ENCODE peak calls at places on chromosomes 4 and X, in six cellular contexts. One of them, this sample, is unnamed.

GRCh38 chr4:3646280-3646679 is 114.1 kb upstream of the LRPAP1 start:
- DNase-seq in psoas muscle: no peak
- DNase-seq in activated CD4-positive, alpha-beta T cell treated with anti-CD3 and anti-CD28 coated beads for 1 hour: no peak
- DNase-seq in Calu3: no peak
- DNase-seq in HT1080: no peak
- DNase-seq in NCI-H345: no peak
- DNase-seq in this sample: no peak

GRCh38 chr4:127240721-127241120 is 392.0 kb upstream of the INTU start:
- DNase-seq in psoas muscle: no peak
- DNase-seq in activated CD4-positive, alpha-beta T cell treated with anti-CD3 and anti-CD28 coated beads for 1 hour: no peak
- DNase-seq in Calu3: no peak
- DNase-seq in HT1080: no peak
- DNase-seq in NCI-H345: no peak
- DNase-seq in this sample: no peak

GRCh38 chrX:155068165-155068564 is 2.8 kb downstream of the CMC4 start:
- DNase-seq in psoas muscle: no peak
- DNase-seq in activated CD4-positive, alpha-beta T cell treated with anti-CD3 and anti-CD28 coated beads for 1 hour: no peak
- DNase-seq in Calu3: no peak
- DNase-seq in HT1080: peak; percentile 79
- DNase-seq in NCI-H345: no peak
- DNase-seq in this sample: no peak

GRCh38 chr4:17762705-17763104 is 18.7 kb downstream of the FAM184B start:
- DNase-seq in psoas muscle: no peak
- DNase-seq in activated CD4-positive, alpha-beta T cell treated with anti-CD3 and anti-CD28 coated beads for 1 hour: no peak
- DNase-seq in Calu3: no peak
- DNase-seq in HT1080: peak; percentile 76
- DNase-seq in NCI-H345: peak; percentile 21
- DNase-seq in this sample: no peak

GRCh38 chr4:156746111-156746510 is 225.5 kb downstream of the PDGFC start:
- DNase-seq in psoas muscle: no peak
- DNase-seq in activated CD4-positive, alpha-beta T cell treated with anti-CD3 and anti-CD28 coated beads for 1 hour: no peak
- DNase-seq in Calu3: no peak
- DNase-seq in HT1080: no peak
- DNase-seq in NCI-H345: no peak
- DNase-seq in this sample: no peak

GRCh38 chr4:7868892-7869471 is 70.7 kb downstream of the AFAP1 start:
- DNase-seq in psoas muscle: no peak
- DNase-seq in activated CD4-positive, alpha-beta T cell treated with anti-CD3 and anti-CD28 coated beads for 1 hour: no peak
- DNase-seq in Calu3: no peak
- DNase-seq in HT1080: no peak
- DNase-seq in NCI-H345: no peak
- DNase-seq in this sample: no peak

GRCh38 chr4:15149842-15150592 is 147.7 kb downstream of the CPEB2 start:
- DNase-seq in psoas muscle: peak; percentile 73
- DNase-seq in activated CD4-positive, alpha-beta T cell treated with anti-CD3 and anti-CD28 coated beads for 1 hour: no peak
- DNase-seq in Calu3: peak; percentile 50
- DNase-seq in HT1080: peak; percentile 82
- DNase-seq in NCI-H345: peak; percentile 62
- DNase-seq in this sample: peak; percentile 81

GRCh38 chr4:32929738-32930688 is 2209.8 kb downstream of the PCDH7 start:
- DNase-seq in psoas muscle: no peak
- DNase-seq in activated CD4-positive, alpha-beta T cell treated with anti-CD3 and anti-CD28 coated beads for 1 hour: no peak
- DNase-seq in Calu3: no peak
- DNase-seq in HT1080: no peak
- DNase-seq in NCI-H345: no peak
- DNase-seq in this sample: no peak

GRCh38 chrX:71636438-71637252 is 18.3 kb upstream of the CXCR3 start:
- DNase-seq in psoas muscle: no peak
- DNase-seq in activated CD4-positive, alpha-beta T cell treated with anti-CD3 and anti-CD28 coated beads for 1 hour: no peak
- DNase-seq in Calu3: no peak
- DNase-seq in HT1080: peak; percentile 33
- DNase-seq in NCI-H345: peak; percentile 39
- DNase-seq in this sample: no peak

GRCh38 chr4:173522160-173522873 is 7.7 kb downstream of the HAND2 start:
- DNase-seq in psoas muscle: peak; percentile 81
- DNase-seq in activated CD4-positive, alpha-beta T cell treated with anti-CD3 and anti-CD28 coated beads for 1 hour: no peak
- DNase-seq in Calu3: no peak
- DNase-seq in HT1080: no peak
- DNase-seq in NCI-H345: peak; percentile 10
- DNase-seq in this sample: peak; percentile 92

GRCh38 chrX:30735839-30736238 is 82.6 kb downstream of the GK start:
- DNase-seq in psoas muscle: peak; percentile 22
- DNase-seq in activated CD4-positive, alpha-beta T cell treated with anti-CD3 and anti-CD28 coated beads for 1 hour: peak; percentile 50
- DNase-seq in Calu3: peak; percentile 68
- DNase-seq in HT1080: peak; percentile 64
- DNase-seq in NCI-H345: peak; percentile 14
- DNase-seq in this sample: no peak

GRCh38 chr4:169005453-169006099 is 4.5 kb downstream of the CBR4 start:
- DNase-seq in psoas muscle: no peak
- DNase-seq in activated CD4-positive, alpha-beta T cell treated with anti-CD3 and anti-CD28 coated beads for 1 hour: no peak
- DNase-seq in Calu3: no peak
- DNase-seq in HT1080: no peak
- DNase-seq in NCI-H345: no peak
- DNase-seq in this sample: no peak

GRCh38 chr4:41360214-41360910 is 103.6 kb downstream of the UCHL1 start:
- DNase-seq in psoas muscle: peak; percentile 86
- DNase-seq in activated CD4-positive, alpha-beta T cell treated with anti-CD3 and anti-CD28 coated beads for 1 hour: no peak
- DNase-seq in Calu3: peak; percentile 67
- DNase-seq in HT1080: peak; percentile 62
- DNase-seq in NCI-H345: peak; percentile 67
- DNase-seq in this sample: peak; percentile 68

GRCh38 chr4:88457307-88458090 is 580 bp downstream of the HERC5 start:
- DNase-seq in psoas muscle: peak; percentile 57
- DNase-seq in activated CD4-positive, alpha-beta T cell treated with anti-CD3 and anti-CD28 coated beads for 1 hour: no peak
- DNase-seq in Calu3: peak; percentile 36
- DNase-seq in HT1080: no peak
- DNase-seq in NCI-H345: peak; percentile 34
- DNase-seq in this sample: peak; percentile 68

GRCh38 chr4:15004701-15005301 is 2.5 kb downstream of the CPEB2 start:
- DNase-seq in psoas muscle: peak; percentile 85
- DNase-seq in activated CD4-positive, alpha-beta T cell treated with anti-CD3 and anti-CD28 coated beads for 1 hour: peak; percentile 13
- DNase-seq in Calu3: peak; percentile 58
- DNase-seq in HT1080: peak; percentile 69
- DNase-seq in NCI-H345: peak; percentile 23
- DNase-seq in this sample: peak; percentile 81

GRCh38 chr4:164761233-164761632 is 7.3 kb downstream of the SMIM31 start:
- DNase-seq in psoas muscle: no peak
- DNase-seq in activated CD4-positive, alpha-beta T cell treated with anti-CD3 and anti-CD28 coated beads for 1 hour: no peak
- DNase-seq in Calu3: no peak
- DNase-seq in HT1080: no peak
- DNase-seq in NCI-H345: no peak
- DNase-seq in this sample: no peak

GRCh38 chrX:14357314-14357713 is 172.0 kb upstream of the GLRA2 start:
- DNase-seq in psoas muscle: no peak
- DNase-seq in activated CD4-positive, alpha-beta T cell treated with anti-CD3 and anti-CD28 coated beads for 1 hour: no peak
- DNase-seq in Calu3: no peak
- DNase-seq in HT1080: peak; percentile 0
- DNase-seq in NCI-H345: no peak
- DNase-seq in this sample: no peak

GRCh38 chr4:7127591-7127990 is 59.7 kb upstream of the GRPEL1 start:
- DNase-seq in psoas muscle: no peak
- DNase-seq in activated CD4-positive, alpha-beta T cell treated with anti-CD3 and anti-CD28 coated beads for 1 hour: no peak
- DNase-seq in Calu3: no peak
- DNase-seq in HT1080: no peak
- DNase-seq in NCI-H345: no peak
- DNase-seq in this sample: no peak

GRCh38 chr4:184755278-184755677 is 21.4 kb upstream of the CENPU start:
- DNase-seq in psoas muscle: peak; percentile 62
- DNase-seq in activated CD4-positive, alpha-beta T cell treated with anti-CD3 and anti-CD28 coated beads for 1 hour: no peak
- DNase-seq in Calu3: no peak
- DNase-seq in HT1080: peak; percentile 10
- DNase-seq in NCI-H345: no peak
- DNase-seq in this sample: no peak